ENCODE peak calls at places on chromosomes 7 and 10, in six cellular contexts. U, R, S, D, I and V are unnamed samples.
A peak's percentile ranks its signal among the peaks of the same experiment; 100 is the strongest.

GRCh38 chr10:88097092-88097894 is 233.9 kb downstream of the PTEN start:
- DNase-seq in U (no peak), R (no peak), S (no peak), D (no peak), I (no peak), V (no peak)

GRCh38 chr7:151721694-151722093 is 155.2 kb downstream of the PRKAG2 start:
- DNase-seq in U (no peak), R (no peak), S (no peak), D (peak; percentile 39), I (no peak), V (no peak)

GRCh38 chr10:30829921-30830671 is 200.5 kb upstream of the LYZL2 start:
- DNase-seq in U (no peak), R (no peak), S (no peak), D (peak; percentile 38), I (no peak), V (peak; percentile 35)

GRCh38 chr7:157668884-157669767 is 332.3 kb downstream of the DNAJB6 start:
- DNase-seq in U (no peak), R (no peak), S (peak; percentile 19), D (no peak), I (no peak), V (no peak)

GRCh38 chr10:36803229-36803628 is 322.2 kb upstream of the ANKRD30A start:
- DNase-seq in U (no peak), R (no peak), S (no peak), D (no peak), I (no peak), V (no peak)

GRCh38 chr10:80529604-80530003 is 8.1 kb upstream of the SH2D4B start:
- DNase-seq in U (peak; percentile 42), R (no peak), S (peak; percentile 52), D (no peak), I (no peak), V (no peak)

GRCh38 chr10:109275970-109276369 is 647.3 kb downstream of the XPNPEP1 start:
- DNase-seq in U (no peak), R (no peak), S (no peak), D (no peak), I (no peak), V (no peak)

GRCh38 chr10:111222961-111223360 is 146.1 kb downstream of the ADRA2A start:
- DNase-seq in U (no peak), R (no peak), S (no peak), D (no peak), I (no peak), V (no peak)

GRCh38 chr10:63415635-63416244 is 50.0 kb downstream of the JMJD1C start:
- DNase-seq in U (no peak), R (no peak), S (no peak), D (no peak), I (no peak), V (no peak)

GRCh38 chr7:15954671-15955354 is 268.3 kb upstream of the MEOX2 start:
- DNase-seq in U (no peak), R (no peak), S (no peak), D (no peak), I (no peak), V (no peak)

GRCh38 chr10:101660268-101660667 is 34.7 kb downstream of the FBXW4 start:
- DNase-seq in U (no peak), R (peak; percentile 50), S (no peak), D (no peak), I (no peak), V (no peak)

GRCh38 chr10:112838784-112839481 is 111.1 kb upstream of the TCF7L2 start:
- DNase-seq in U (no peak), R (peak; percentile 87), S (no peak), D (no peak), I (no peak), V (no peak)

GRCh38 chr10:78672898-78673297 is 395.9 kb upstream of the ZMIZ1 start:
- DNase-seq in U (no peak), R (no peak), S (no peak), D (no peak), I (no peak), V (peak; percentile 29)

GRCh38 chr7:105649727-105650381 is 68.6 kb upstream of the EFCAB10 start:
- DNase-seq in U (no peak), R (no peak), S (no peak), D (peak; percentile 63), I (no peak), V (peak; percentile 30)

GRCh38 chr10:49649294-49649693 is 30.2 kb upstream of the C10orf53 start:
- DNase-seq in U (no peak), R (peak; percentile 77), S (no peak), D (peak; percentile 25), I (no peak), V (no peak)

GRCh38 chr10:5905854-5906507 is 15.9 kb downstream of the FBH1 start:
- DNase-seq in U (peak; percentile 71), R (no peak), S (no peak), D (no peak), I (no peak), V (no peak)

GRCh38 chr10:11292576-11293302 is 275.1 kb downstream of the CELF2 start:
- DNase-seq in U (no peak), R (no peak), S (no peak), D (no peak), I (no peak), V (no peak)

GRCh38 chr10:56928717-56929116 is 567.7 kb upstream of the ZWINT start:
- DNase-seq in U (no peak), R (no peak), S (no peak), D (no peak), I (no peak), V (no peak)

GRCh38 chr10:53140516-53140915 is 367.9 kb upstream of the MBL2 start:
- DNase-seq in U (no peak), R (no peak), S (no peak), D (peak; percentile 76), I (no peak), V (peak; percentile 90)

GRCh38 chr10:57053530-57053929 is 692.5 kb upstream of the ZWINT start:
- DNase-seq in U (no peak), R (no peak), S (no peak), D (no peak), I (no peak), V (no peak)

GRCh38 chr10:95121904-95122303 is 52.6 kb upstream of the CYP2C8 start:
- DNase-seq in U (no peak), R (no peak), S (no peak), D (peak; percentile 80), I (no peak), V (no peak)

GRCh38 chr10:56028299-56029132 is 332.5 kb downstream of the ZWINT start:
- DNase-seq in U (no peak), R (no peak), S (no peak), D (no peak), I (no peak), V (no peak)

GRCh38 chr7:149800169-149800555 is 26.8 kb upstream of the ZNF467 start:
- DNase-seq in U (no peak), R (no peak), S (no peak), D (no peak), I (no peak), V (no peak)
- TF ChIP-seq CTCF in U (no peak), R (peak; percentile 37), S (no peak), D (no peak), I (no peak), V (no peak)

GRCh38 chr7:70743531-70743930 is 388.4 kb upstream of the GALNT17 start:
- DNase-seq in U (no peak), R (no peak), S (no peak), D (no peak), I (no peak), V (no peak)
- H3K4me1 ChIP-seq in U (peaks cover 14% of the 10 kb centered on the region), R (no peaks in the 10 kb centered on the region), S (no peaks in the 10 kb centered on the region), D (no peaks in the 10 kb centered on the region), I (no peaks in the 10 kb centered on the region), V (no peaks in the 10 kb centered on the region)

DNA sequence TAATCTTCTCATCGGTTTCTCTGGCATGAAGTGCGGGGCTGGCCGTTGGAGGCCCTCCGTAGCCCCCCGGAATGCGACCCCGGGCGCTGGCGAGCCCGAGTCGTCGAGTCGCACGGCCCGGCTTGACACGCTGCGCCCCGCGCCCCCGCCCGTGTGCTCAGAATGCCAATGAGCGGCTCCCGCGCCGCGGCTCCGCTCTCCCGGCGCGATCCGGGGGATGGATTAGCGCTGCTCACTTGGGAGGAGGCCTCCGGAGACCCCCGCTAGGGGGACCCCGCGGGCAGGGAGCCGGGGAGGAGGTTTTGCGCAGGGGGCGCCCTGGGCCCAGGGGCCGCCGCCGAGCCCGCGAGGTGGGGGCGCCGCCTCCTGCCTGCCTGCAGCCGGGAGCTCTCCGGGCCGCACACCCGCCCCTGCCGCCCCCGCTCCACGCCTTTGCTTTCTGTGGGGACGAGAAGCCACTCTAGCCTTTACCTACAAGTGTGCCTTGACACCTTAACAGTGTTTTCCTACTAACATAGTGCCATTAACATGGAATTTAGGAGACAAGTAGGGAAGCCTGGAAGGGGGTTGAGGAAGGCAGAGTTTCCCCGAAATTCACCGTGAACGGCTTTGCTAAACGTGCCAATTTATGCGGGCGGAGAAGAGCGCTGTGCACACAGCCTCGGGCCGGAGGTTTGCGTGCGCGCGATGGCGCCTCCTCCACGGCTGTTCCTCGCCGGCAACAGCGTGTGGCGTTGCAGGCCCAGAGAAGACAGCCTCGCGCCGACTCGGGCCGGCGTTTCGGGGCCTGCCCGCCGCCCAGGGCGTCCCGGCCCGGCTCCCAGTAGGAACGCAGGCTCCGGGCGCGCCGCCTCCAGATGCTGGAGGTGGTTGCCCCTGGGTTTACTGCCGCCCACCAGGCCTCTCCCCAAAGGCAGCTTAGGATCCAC is 7.1 kb downstream of the SHH start:
- DNase-seq in U (peak; percentile 50), R (peak; percentile 95), S (peak; percentile 64), D (peak; percentile 79), I (no peak), V (peak; percentile 54)
- TF ChIP-seq CTCF in U (peak; percentile 48), R (peak; percentile 94), S (peak; percentile 17), D (peak; percentile 46), I (peak; percentile 54), V (peak; percentile 69)

GRCh38 chr10:124737708-124738107 is 6.5 kb downstream of the FAM53B start:
- DNase-seq in U (no peak), R (peak; percentile 40), S (no peak), D (no peak), I (no peak), V (no peak)
- H3K4me1 ChIP-seq in U (peaks cover 100% of the 10 kb centered on the region), R (peaks cover 22% of the 10 kb centered on the region), S (peaks cover 96% of the 10 kb centered on the region), D (peaks cover 53% of the 10 kb centered on the region), I (peaks cover 46% of the 10 kb centered on the region), V (peaks cover 37% of the 10 kb centered on the region)

GRCh38 chr7:111910656-111911055 is 295.5 kb downstream of the DOCK4 start:
- DNase-seq in U (no peak), R (no peak), S (no peak), D (no peak), I (no peak), V (no peak)

GRCh38 chr7:111914287-111914686 is 291.9 kb downstream of the DOCK4 start:
- DNase-seq in U (no peak), R (no peak), S (no peak), D (no peak), I (no peak), V (no peak)

GRCh38 chr7:111911166-111911961 is 294.8 kb downstream of the DOCK4 start:
- DNase-seq in U (no peak), R (no peak), S (no peak), D (no peak), I (no peak), V (no peak)
- TF ChIP-seq CTCF in U (no peak), R (no peak), S (no peak), D (no peak), I (no peak), V (no peak)

GRCh38 chr10:17850526-17850925 is 41.4 kb downstream of the MRC1 start:
- DNase-seq in U (no peak), R (no peak), S (no peak), D (no peak), I (no peak), V (no peak)
- H3K4me1 ChIP-seq in U (no peaks in the 10 kb centered on the region), R (no peaks in the 10 kb centered on the region), S (no peaks in the 10 kb centered on the region), D (peaks cover 5% of the 10 kb centered on the region), I (no peaks in the 10 kb centered on the region), V (no peaks in the 10 kb centered on the region)